ENCODE peak calls at places on chromosomes 4 and X, in ten cellular contexts. G, C, T, I, B, M, E, K, Q and V are unnamed samples.

GRCh38 chrX:30039768-30040167 is 175.6 kb upstream of the MAGEB2 start:
- DNase-seq in M (no peak), K (no peak), G (no peak), B (no peak), E (no peak), C (no peak), Q (no peak), I (no peak), T (no peak), V (no peak)

GRCh38 chrX:38172596-38172995 is 48.1 kb downstream of the SRPX start:
- DNase-seq in Q (no peak), T (no peak), M (no peak), K (no peak), C (no peak), I (no peak), B (no peak), E (no peak), G (no peak), V (no peak)

GRCh38 chr4:68907230-68907629 is 44.4 kb downstream of the UGT2A3 start:
- DNase-seq in G (no peak), C (no peak), K (no peak), T (no peak), Q (no peak), I (no peak), B (no peak), E (no peak), M (no peak), V (no peak)

GRCh38 chr4:77821775-77822174 is 2.6 kb upstream of the CNOT6L start:
- DNase-seq in Q (no peak), M (no peak), G (no peak), B (no peak), T (no peak), K (no peak), C (no peak), I (no peak), E (peak; percentile 68), V (no peak)

GRCh38 chr4:186104895-186105720 is 604 bp downstream of the FAM149A start:
- DNase-seq in G (no peak), K (no peak), C (no peak), T (peak; percentile 70), E (no peak), Q (peak; percentile 32), I (peak; percentile 48), B (peak; percentile 8), M (no peak), V (no peak)

GRCh38 chr4:24488399-24489164 is 95.8 kb downstream of the DHX15 start:
- DNase-seq in Q (peak; percentile 87), C (peak; percentile 64), T (peak; percentile 82), G (peak; percentile 70), E (peak; percentile 63), I (peak; percentile 81), K (no peak), M (peak; percentile 67), B (peak; percentile 70), V (peak; percentile 47)

GRCh38 chr4:85474356-85474755 is 594 bp upstream of the ARHGAP24 start:
- DNase-seq in G (no peak), E (no peak), B (no peak), M (no peak), T (no peak), C (no peak), Q (no peak), K (no peak), I (no peak), V (no peak)

GRCh38 chrX:40871385-40872082 is 136.2 kb upstream of the MED14 start:
- DNase-seq in I (no peak), K (no peak), T (no peak), C (no peak), M (no peak), Q (no peak), G (no peak), E (no peak), B (no peak), V (no peak)

GRCh38 chrX:13164611-13165010 is 120.2 kb upstream of the FAM9C start:
- DNase-seq in K (no peak), E (no peak), T (no peak), G (no peak), C (no peak), B (no peak), M (no peak), I (no peak), Q (no peak), V (no peak)

GRCh38 chrX:132023896-132024386 is 839 bp downstream of the STK26 start:
- DNase-seq in E (peak; percentile 66), G (peak; percentile 57), M (peak; percentile 31), Q (no peak), T (no peak), K (no peak), C (peak; percentile 21), I (no peak), B (no peak), V (no peak)

GRCh38 chr4:8435656-8436121 is 4.8 kb downstream of the ACOX3 start:
- DNase-seq in I (no peak), K (no peak), M (peak; percentile 61), E (no peak), Q (peak; percentile 36), B (no peak), T (no peak), G (peak; percentile 28), C (no peak), V (no peak)

GRCh38 chr4:173530326-173531062 is 465 bp upstream of the HAND2 start:
- DNase-seq in C (no peak), I (no peak), B (no peak), M (no peak), Q (no peak), K (no peak), E (no peak), G (no peak), T (peak; percentile 70), V (no peak)

GRCh38 chrX:23789386-23790146 is 6.6 kb downstream of the SAT1 start:
- DNase-seq in E (no peak), M (no peak), C (no peak), T (no peak), Q (no peak), K (peak; percentile 1), I (peak; percentile 51), B (no peak), G (no peak), V (no peak)

GRCh38 chr4:7356667-7357295 is 77.9 kb downstream of the PSAPL1 start:
- DNase-seq in M (no peak), K (no peak), C (no peak), Q (no peak), G (no peak), I (no peak), B (no peak), E (no peak), T (no peak), V (no peak)

GRCh38 chr4:42488554-42488953 is 91.3 kb downstream of the SHISA3 start:
- DNase-seq in C (no peak), E (no peak), M (no peak), G (no peak), B (no peak), K (no peak), Q (no peak), T (no peak), I (no peak), V (no peak)

GRCh38 chr4:42490015-42490414 is 92.7 kb downstream of the SHISA3 start:
- DNase-seq in Q (no peak), K (no peak), C (no peak), T (no peak), B (no peak), E (no peak), G (no peak), I (no peak), M (no peak), V (no peak)

GRCh38 chr4:42487230-42487629 is 89.9 kb downstream of the SHISA3 start:
- DNase-seq in M (no peak), I (no peak), Q (no peak), C (no peak), G (no peak), T (no peak), B (no peak), K (no peak), E (no peak), V (no peak)

GRCh38 chr4:42488114-42488513 is 90.8 kb downstream of the SHISA3 start:
- DNase-seq in K (no peak), T (no peak), E (no peak), M (no peak), B (no peak), I (no peak), C (no peak), G (no peak), Q (no peak), V (no peak)

DNA sequence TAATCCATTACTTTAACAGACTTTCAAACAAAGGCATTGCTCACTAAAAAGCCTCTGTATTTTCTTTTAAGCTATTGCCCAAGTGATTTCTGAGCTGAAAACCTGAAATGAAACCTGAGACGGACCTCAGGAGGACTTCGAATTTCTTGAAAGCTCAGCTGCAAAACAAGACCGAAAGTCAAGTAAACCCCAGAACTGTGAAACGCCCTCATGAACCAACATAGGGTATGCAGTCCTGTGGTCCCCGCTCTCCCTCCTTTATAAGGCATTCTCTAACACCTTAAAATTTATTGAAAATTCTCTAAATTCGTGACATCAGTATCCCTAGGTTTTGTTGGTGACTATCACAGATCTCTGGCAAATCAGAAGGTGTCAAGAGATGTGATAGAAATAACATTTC is 91.8 kb downstream of the SHISA3 start:
- DNase-seq in I (no peak), Q (no peak), T (no peak), K (no peak), E (no peak), C (no peak), G (no peak), M (no peak), B (no peak), V (no peak)
- H3K27ac ChIP-seq in I (no peak overlapping the region), Q (no peak overlapping the region), T (no peak overlapping the region), K (no peak overlapping the region), E (no peak overlapping the region), C (no peak overlapping the region), G (no peak overlapping the region), M (no peak overlapping the region), B (no peak overlapping the region), V (no peak overlapping the region)

GRCh38 chr4:182745268-182745667 is 171.9 kb downstream of the DCTD start:
- DNase-seq in E (no peak), C (no peak), B (peak; percentile 38), K (no peak), T (no peak), Q (no peak), M (no peak), I (no peak), G (no peak), V (no peak)
- H3K27ac ChIP-seq in E (no peak overlapping the region), C (no peak overlapping the region), B (no peak overlapping the region), K (no peak overlapping the region), T (no peak overlapping the region), Q (no peak overlapping the region), M (no peak overlapping the region), I (no peak overlapping the region), G (no peak overlapping the region), V (no peak overlapping the region)

DNA sequence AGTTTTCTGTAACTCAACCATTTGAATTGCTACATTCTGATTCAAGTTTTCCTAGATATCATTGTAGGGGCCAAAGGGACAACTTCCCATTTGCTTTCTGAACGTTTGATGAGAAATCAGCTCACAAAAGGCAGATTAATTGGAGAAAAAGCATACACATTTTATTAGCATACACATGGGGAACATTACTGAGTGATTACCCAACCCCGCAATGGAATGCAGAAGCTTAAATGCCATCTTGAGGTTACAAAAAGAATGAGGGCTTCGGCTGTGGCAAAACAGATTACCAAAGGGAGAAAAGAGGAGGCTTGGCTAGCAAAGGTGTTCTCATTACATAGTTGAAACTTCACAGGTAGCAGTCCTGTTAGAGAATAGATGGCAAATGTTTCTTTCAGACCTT is 26.6 kb upstream of the HERC6 start:
- DNase-seq in Q (no peak), G (no peak), E (no peak), K (no peak), M (no peak), T (no peak), B (no peak), C (no peak), I (no peak), V (no peak)
- H3K27ac ChIP-seq in Q (no peak overlapping the region), G (no peak overlapping the region), E (no peak overlapping the region), K (no peak overlapping the region), M (no peak overlapping the region), T (no peak overlapping the region), B (no peak overlapping the region), C (no peak overlapping the region), I (no peak overlapping the region), V (no peak overlapping the region)

GRCh38 chr4:184368290-184368689 is 106.1 kb downstream of the IRF2 start:
- DNase-seq in E (no peak), I (no peak), K (no peak), C (no peak), B (no peak), G (no peak), Q (no peak), M (no peak), T (no peak), V (no peak)
- H3K27ac ChIP-seq in E (no peak overlapping the region), I (no peak overlapping the region), K (no peak overlapping the region), C (no peak overlapping the region), B (no peak overlapping the region), G (no peak overlapping the region), Q (peak overlapping the region; percentile 45), M (no peak overlapping the region), T (no peak overlapping the region), V (no peak overlapping the region)